ENCODE peak calls at places on chromosomes 2 and 18, in ten cellular contexts. G, Q, A, T, P, F, V, Z, J and O are unnamed samples.

GRCh38 chr2:107542314-107542740 is 284.4 kb upstream of the RGPD4 start:
- DNase-seq in G (no peak), Q (no peak), A (no peak), T (no peak), P (no peak), F (no peak), V (no peak), Z (no peak), J (no peak), O (no peak)

GRCh38 chr2:74896232-74896631 is 62.2 kb upstream of the POLE4 start:
- DNase-seq in G (no peak), Q (no peak), A (no peak), T (no peak), P (no peak), F (no peak), V (no peak), Z (no peak), J (no peak), O (no peak)

GRCh38 chr2:97957432-97958183 is 38.1 kb downstream of the TMEM131 start:
- DNase-seq in G (no peak), Q (no peak), A (no peak), T (no peak), P (no peak), F (no peak), V (no peak), Z (no peak), J (no peak), O (peak; percentile 12)

GRCh38 chr18:42261731-42262130 is 306.7 kb downstream of the PIK3C3 start:
- DNase-seq in G (no peak), Q (no peak), A (no peak), T (no peak), P (no peak), F (no peak), V (no peak), Z (no peak), J (no peak), O (no peak)

GRCh38 chr18:28176933-28177827 is at the start of gene CDH2:
- DNase-seq in G (no peak), Q (peak; percentile 82), A (peak; percentile 89), T (peak; percentile 87), P (no peak), F (no peak), V (no peak), Z (peak; percentile 93), J (peak; percentile 70), O (peak; percentile 87)

GRCh38 chr2:167215595-167215994 is 327.3 kb downstream of the XIRP2 start:
- DNase-seq in G (no peak), Q (no peak), A (no peak), T (no peak), P (no peak), F (no peak), V (no peak), Z (no peak), J (no peak), O (no peak)

GRCh38 chr2:14148186-14148585 is 484.3 kb upstream of the LRATD1 start:
- DNase-seq in G (no peak), Q (no peak), A (no peak), T (peak; percentile 8), P (no peak), F (no peak), V (no peak), Z (no peak), J (no peak), O (no peak)

GRCh38 chr2:207288628-207289027 is 122.9 kb upstream of the KLF7 start:
- DNase-seq in G (no peak), Q (no peak), A (no peak), T (no peak), P (no peak), F (peak; percentile 30), V (no peak), Z (no peak), J (no peak), O (no peak)

GRCh38 chr18:59200787-59201186 is 19.2 kb upstream of the GRP start:
- DNase-seq in G (no peak), Q (peak; percentile 32), A (no peak), T (peak; percentile 61), P (no peak), F (no peak), V (no peak), Z (peak; percentile 29), J (no peak), O (no peak)